ENCODE peak calls at places on chromosomes 7 and 10, in eight cellular contexts. J is DND-41, Q is HL-60, A is heart right ventricle, Z is aorta, N is cardiac muscle cell, O is IMR-90, W is thoracic aorta. H is an unnamed sample.

GRCh38 chr7:24239260-24239659 is 44.7 kb upstream of the NPY start:
- DNase-seq in J (no peak), Q (no peak), A (no peak), Z (no peak), N (no peak), O (no peak), W (no peak), H (no peak)

GRCh38 chr10:4947635-4948596 is 15.3 kb upstream of the AKR1C1 start:
- DNase-seq in J (no peak), Q (no peak), A (peak; percentile 54), Z (peak; percentile 58), N (peak; percentile 4), O (peak; percentile 97), W (no peak), H (peak; percentile 53)

GRCh38 chr7:133858311-133858710 is 268.8 kb upstream of the LRGUK start:
- DNase-seq in J (no peak), Q (no peak), A (no peak), Z (no peak), N (no peak), O (no peak), W (no peak), H (no peak)

GRCh38 chr10:77500754-77501151 is 136.9 kb downstream of the KCNMA1 start:
- DNase-seq in J (no peak), Q (no peak), A (no peak), Z (no peak), N (no peak), O (peak; percentile 26), W (no peak), H (no peak)

GRCh38 chr10:71740069-71740468 is 20.5 kb upstream of the C10orf105 start:
- DNase-seq in J (no peak), Q (no peak), A (no peak), Z (peak; percentile 87), N (no peak), O (peak; percentile 78), W (no peak), H (peak; percentile 87)

GRCh38 chr10:26574783-26575182 is 122.7 kb upstream of the PDSS1 start:
- DNase-seq in J (no peak), Q (no peak), A (no peak), Z (no peak), N (no peak), O (no peak), W (no peak), H (no peak)

GRCh38 chr10:17910144-17910789 is 41.5 kb upstream of the SLC39A12 start:
- DNase-seq in J (peak; percentile 35), Q (no peak), A (peak; percentile 56), Z (no peak), N (peak; percentile 73), O (peak; percentile 63), W (no peak), H (peak; percentile 47)

GRCh38 chr7:52498319-52498718 is 537.1 kb upstream of the POM121L12 start:
- DNase-seq in J (no peak), Q (no peak), A (no peak), Z (no peak), N (peak; percentile 7), O (no peak), W (no peak), H (no peak)

GRCh38 chr10:100970076-100970913 is 991 bp downstream of the SEMA4G start:
- DNase-seq in J (peak; percentile 3), Q (no peak), A (no peak), Z (no peak), N (no peak), O (no peak), W (no peak), H (no peak)

DNA sequence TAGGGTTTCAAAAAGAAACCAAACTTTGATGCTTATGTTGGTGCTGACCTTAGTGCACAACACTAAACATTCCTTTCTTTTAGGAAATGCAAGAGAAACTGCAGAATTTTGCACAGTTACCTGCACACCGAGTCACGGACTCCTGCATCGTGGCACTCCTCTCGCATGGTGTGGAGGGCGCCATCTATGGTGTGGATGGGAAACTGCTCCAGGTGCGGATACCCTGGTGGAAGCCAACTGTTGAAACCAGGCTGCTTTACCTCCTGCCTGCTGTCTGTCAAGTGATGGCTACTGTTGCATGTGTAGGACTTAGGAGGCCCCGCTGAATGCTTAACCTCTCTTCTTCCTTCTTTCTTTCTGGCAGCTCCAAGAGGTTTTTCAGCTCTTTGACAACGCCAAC is 11.7 kb downstream of the CASP2 start:
- DNase-seq in J (peak; percentile 52), Q (no peak), A (no peak), Z (no peak), N (peak; percentile 44), O (no peak), W (no peak), H (no peak)
- H3K27ac ChIP-seq in J (no peak overlapping the region), Q (peak overlapping the region; percentile 92), A (peak overlapping the region; percentile 41), Z (no peak overlapping the region), N (no peak overlapping the region), O (no peak overlapping the region), W (no peak overlapping the region), H (no peak overlapping the region)

GRCh38 chr10:69215405-69216176 is 4.5 kb upstream of the HKDC1 start:
- DNase-seq in J (peak; percentile 30), Q (no peak), A (no peak), Z (no peak), N (no peak), O (no peak), W (no peak), H (no peak)
- H3K4me3 ChIP-seq in J (no peak overlapping the region), Q (no peak overlapping the region), A (no peak overlapping the region), Z (no peak overlapping the region), N (no peak overlapping the region), O (no peak overlapping the region), W (no peak overlapping the region), H (no peak overlapping the region)

GRCh38 chr10:97134202-97134601 is 51.6 kb downstream of the SLIT1 start:
- DNase-seq in J (no peak), Q (no peak), A (no peak), Z (no peak), N (no peak), O (no peak), W (no peak), H (no peak)
- H3K27me3 ChIP-seq in J (peaks cover 8% of the 10 kb centered on the region), Q (peaks cover 7% of the 10 kb centered on the region), A (no peaks in the 10 kb centered on the region), Z (no peaks in the 10 kb centered on the region), N (peaks cover 10% of the 10 kb centered on the region), O (peaks cover 43% of the 10 kb centered on the region), W (no peaks in the 10 kb centered on the region), H (no peaks in the 10 kb centered on the region)

GRCh38 chr7:131498237-131498885 is 58.1 kb downstream of the PODXL start:
- DNase-seq in J (no peak), Q (no peak), A (no peak), Z (no peak), N (no peak), O (peak; percentile 56), W (no peak), H (no peak)
- H3K27ac ChIP-seq in J (no peak overlapping the region), Q (no peak overlapping the region), A (peak overlapping the region; percentile 42), Z (no peak overlapping the region), N (peak overlapping the region; percentile 9), O (no peak overlapping the region), W (peak overlapping the region; percentile 8), H (peak overlapping the region; percentile 58)

GRCh38 chr7:113247198-113247597 is 128.8 kb upstream of the SMIM30 start:
- DNase-seq in J (no peak), Q (no peak), A (no peak), Z (no peak), N (no peak), O (peak; percentile 16), W (no peak), H (no peak)

GRCh38 chr7:113246698-113247097 is 128.3 kb upstream of the SMIM30 start:
- DNase-seq in J (no peak), Q (no peak), A (no peak), Z (no peak), N (no peak), O (no peak), W (no peak), H (no peak)
- H3K4me3 ChIP-seq in J (no peak overlapping the region), Q (no peak overlapping the region), A (no peak overlapping the region), Z (no peak overlapping the region), N (no peak overlapping the region), O (no peak overlapping the region), W (no peak overlapping the region), H (no peak overlapping the region)

GRCh38 chr10:69676301-69676700 is 46.3 kb downstream of the FAM241B start:
- DNase-seq in J (no peak), Q (no peak), A (no peak), Z (no peak), N (no peak), O (no peak), W (no peak), H (no peak)

GRCh38 chr10:69679736-69680135 is 49.7 kb downstream of the FAM241B start:
- DNase-seq in J (no peak), Q (no peak), A (no peak), Z (no peak), N (no peak), O (no peak), W (no peak), H (no peak)

GRCh38 chr10:69680610-69681009 is 50.6 kb downstream of the FAM241B start:
- DNase-seq in J (no peak), Q (no peak), A (no peak), Z (no peak), N (no peak), O (no peak), W (no peak), H (no peak)

GRCh38 chr10:69674786-69675185 is 44.7 kb downstream of the FAM241B start:
- DNase-seq in J (no peak), Q (no peak), A (no peak), Z (no peak), N (no peak), O (no peak), W (no peak), H (no peak)

GRCh38 chr10:69677914-69678654 is 48.0 kb downstream of the FAM241B start:
- DNase-seq in J (no peak), Q (no peak), A (no peak), Z (no peak), N (no peak), O (no peak), W (no peak), H (no peak)
- H3K27me3 ChIP-seq in J (peaks cover 9% of the 10 kb centered on the region), Q (peaks cover 5% of the 10 kb centered on the region), A (no peaks in the 10 kb centered on the region), Z (no peaks in the 10 kb centered on the region), N (no peaks in the 10 kb centered on the region), O (peaks cover 86% of the 10 kb centered on the region), W (no peaks in the 10 kb centered on the region), H (no peaks in the 10 kb centered on the region)

GRCh38 chr10:19791032-19791431 is 25.2 kb upstream of the PLXDC2 start:
- DNase-seq in J (no peak), Q (no peak), A (no peak), Z (no peak), N (no peak), O (no peak), W (no peak), H (no peak)
- H3K27ac ChIP-seq in J (no peak overlapping the region), Q (no peak overlapping the region), A (no peak overlapping the region), Z (no peak overlapping the region), N (no peak overlapping the region), O (no peak overlapping the region), W (no peak overlapping the region), H (no peak overlapping the region)

DNA sequence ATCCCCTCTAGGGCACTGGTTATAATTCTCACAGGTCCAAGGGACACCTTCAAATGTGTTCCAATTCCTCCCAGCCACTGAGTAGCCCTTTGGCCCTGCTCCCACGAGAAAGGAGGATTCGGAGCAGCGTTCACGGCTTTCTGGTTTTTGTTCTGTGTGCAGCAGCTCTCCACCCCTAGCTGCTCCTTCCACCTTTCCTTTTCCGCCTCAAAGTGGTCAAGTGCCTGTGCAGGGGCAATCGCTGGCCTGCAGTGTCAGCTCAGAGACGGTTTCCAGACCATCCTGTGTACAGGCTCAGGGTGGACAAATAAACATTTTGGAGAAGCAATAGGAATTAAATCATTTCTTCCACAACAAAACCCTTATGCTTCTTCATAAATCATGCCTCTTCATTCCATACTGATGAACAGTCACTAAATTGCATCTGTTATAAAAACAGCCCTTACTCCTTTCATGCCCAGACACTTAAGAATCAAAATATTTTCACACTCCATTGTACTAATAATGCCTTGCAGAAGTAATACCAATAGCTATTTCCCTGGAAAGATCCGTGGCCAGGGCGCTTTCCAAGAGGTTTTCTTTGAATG is 1.1 kb downstream of the KIAA1549 start:
- DNase-seq in J (no peak), Q (no peak), A (no peak), Z (no peak), N (peak; percentile 61), O (no peak), W (no peak), H (no peak)
- H3K4me3 ChIP-seq in J (peak overlapping the region; percentile 35), Q (no peak overlapping the region), A (peak overlapping the region; percentile 69), Z (peak overlapping the region; percentile 91), N (peak overlapping the region; percentile 78), O (peak overlapping the region; percentile 73), W (peak overlapping the region; percentile 73), H (peak overlapping the region; percentile 100)

H was measured in right cardiac atrium.